ENCODE peak calls at places on chromosomes 1 and 21, in seven cellular contexts. One of them, this sample, is unnamed.

GRCh38 chr1:43874716-43875115 is 58.9 kb upstream of the ARTN start:
- DNase-seq in fibroblast of the aortic adventitia: no peak
- DNase-seq in left cardiac atrium: no peak
- DNase-seq in GM13977: no peak
- DNase-seq in T-helper 17 cell: no peak
- DNase-seq in CD8-positive, alpha-beta T cell: no peak
- DNase-seq in vagina: no peak
- DNase-seq in this sample: no peak

GRCh38 chr1:151741516-151741915 is 20.2 kb downstream of the RIIAD1 start:
- DNase-seq in fibroblast of the aortic adventitia: no peak
- DNase-seq in left cardiac atrium: no peak
- DNase-seq in GM13977: no peak
- DNase-seq in T-helper 17 cell: no peak
- DNase-seq in CD8-positive, alpha-beta T cell: no peak
- DNase-seq in vagina: peak
- DNase-seq in this sample: no peak

GRCh38 chr1:41038110-41038509 is 16.6 kb upstream of the SLFNL1 start:
- DNase-seq in fibroblast of the aortic adventitia: peak
- DNase-seq in left cardiac atrium: no peak
- DNase-seq in GM13977: no peak
- DNase-seq in T-helper 17 cell: no peak
- DNase-seq in CD8-positive, alpha-beta T cell: no peak
- DNase-seq in vagina: no peak
- DNase-seq in this sample: no peak

GRCh38 chr1:158972841-158973240 is 36.9 kb upstream of the IFI16 start:
- DNase-seq in fibroblast of the aortic adventitia: peak
- DNase-seq in left cardiac atrium: no peak
- DNase-seq in GM13977: no peak
- DNase-seq in T-helper 17 cell: no peak
- DNase-seq in CD8-positive, alpha-beta T cell: no peak
- DNase-seq in vagina: no peak
- DNase-seq in this sample: peak

GRCh38 chr1:65418522-65419185 is 1.8 kb upstream of the LEPR start:
- DNase-seq in fibroblast of the aortic adventitia: no peak
- DNase-seq in left cardiac atrium: no peak
- DNase-seq in GM13977: no peak
- DNase-seq in T-helper 17 cell: no peak
- DNase-seq in CD8-positive, alpha-beta T cell: no peak
- DNase-seq in vagina: no peak
- DNase-seq in this sample: no peak

GRCh38 chr1:154414606-154415005 is 9.5 kb downstream of the IL6R start:
- DNase-seq in fibroblast of the aortic adventitia: no peak
- DNase-seq in left cardiac atrium: peak
- DNase-seq in GM13977: no peak
- DNase-seq in T-helper 17 cell: no peak
- DNase-seq in CD8-positive, alpha-beta T cell: no peak
- DNase-seq in vagina: no peak
- DNase-seq in this sample: no peak

GRCh38 chr1:15709226-15709625 is 25.1 kb downstream of the PLEKHM2 start:
- DNase-seq in fibroblast of the aortic adventitia: no peak
- DNase-seq in left cardiac atrium: no peak
- DNase-seq in GM13977: no peak
- DNase-seq in T-helper 17 cell: no peak
- DNase-seq in CD8-positive, alpha-beta T cell: no peak
- DNase-seq in vagina: no peak
- DNase-seq in this sample: no peak

GRCh38 chr1:107277022-107277421 is 136.2 kb downstream of the NTNG1 start:
- DNase-seq in fibroblast of the aortic adventitia: peak
- DNase-seq in left cardiac atrium: no peak
- DNase-seq in GM13977: no peak
- DNase-seq in T-helper 17 cell: no peak
- DNase-seq in CD8-positive, alpha-beta T cell: no peak
- DNase-seq in vagina: no peak
- DNase-seq in this sample: peak

GRCh38 chr21:35217504-35218060 is 168.5 kb upstream of the RUNX1 start:
- DNase-seq in fibroblast of the aortic adventitia: peak
- DNase-seq in left cardiac atrium: no peak
- DNase-seq in GM13977: no peak
- DNase-seq in T-helper 17 cell: no peak
- DNase-seq in CD8-positive, alpha-beta T cell: no peak
- DNase-seq in vagina: no peak
- DNase-seq in this sample: no peak